ENCODE peak calls at places on chromosomes 6 and 20, in six cellular contexts. V is trophoblast cell, Y is mesendoderm, S is IMR-90, Q is mesenchymal stem cell, B is H1. J is an unnamed sample.

GRCh38 chr20:21513181-21513663 is 642 bp downstream of the NKX2-2 start:
- DNase-seq in V (no peak), Y (peak), S (no peak), Q (no peak), B (no peak), J (no peak)

GRCh38 chr6:79385333-79385732 is 150.9 kb upstream of the HMGN3 start:
- DNase-seq in V (no peak), Y (no peak), S (no peak), Q (no peak), B (no peak), J (no peak)

GRCh38 chr20:17017232-17017631 is 209.6 kb upstream of the PCSK2 start:
- DNase-seq in V (no peak), Y (no peak), S (no peak), Q (no peak), B (no peak), J (no peak)

GRCh38 chr20:57785061-57785460 is 75.2 kb upstream of the PMEPA1 start:
- DNase-seq in V (no peak), Y (no peak), S (no peak), Q (no peak), B (no peak), J (no peak)

GRCh38 chr20:63626424-63627128 is at the start of gene GMEB2:
- DNase-seq in V (peak), Y (no peak), S (no peak), Q (no peak), B (no peak), J (no peak)

GRCh38 chr6:90583179-90583578 is 3.7 kb downstream of the MAP3K7 start:
- DNase-seq in V (no peak), Y (no peak), S (peak), Q (peak), B (no peak), J (no peak)

GRCh38 chr6:54595844-54596243 is 250.7 kb upstream of the FAM83B start:
- DNase-seq in V (no peak), Y (no peak), S (peak), Q (peak), B (no peak), J (no peak)

GRCh38 chr6:96980142-96980541 is 55.6 kb downstream of the KLHL32 start:
- DNase-seq in V (no peak), Y (no peak), S (no peak), Q (no peak), B (no peak), J (no peak)

GRCh38 chr6:139490482-139490881 is 116.0 kb upstream of the CITED2 start:
- DNase-seq in V (no peak), Y (no peak), S (peak), Q (no peak), B (no peak), J (no peak)

GRCh38 chr20:38844963-38845362 is 39.5 kb downstream of the PPP1R16B start:
- DNase-seq in V (no peak), Y (no peak), S (no peak), Q (no peak), B (no peak), J (no peak)

GRCh38 chr6:45411959-45412358 is 34.2 kb upstream of the SUPT3H start:
- DNase-seq in V (no peak), Y (no peak), S (no peak), Q (no peak), B (no peak), J (no peak)

GRCh38 chr6:124551711-124552233 is 410.5 kb upstream of the RNF217 start:
- DNase-seq in V (no peak), Y (no peak), S (no peak), Q (no peak), B (no peak), J (no peak)

GRCh38 chr6:52958546-52959255 is 36.4 kb downstream of the GSTA4 start:
- DNase-seq in V (no peak), Y (peak), S (no peak), Q (no peak), B (no peak), J (no peak)

GRCh38 chr6:135651964-135652755 is 154.6 kb upstream of the AHI1 start:
- DNase-seq in V (no peak), Y (no peak), S (peak), Q (no peak), B (no peak), J (no peak)

GRCh38 chr6:85458184-85458583 is 8.3 kb downstream of the NT5E start:
- DNase-seq in V (no peak), Y (peak), S (no peak), Q (no peak), B (no peak), J (no peak)

GRCh38 chr20:47124235-47124717 is 229.6 kb downstream of the EYA2 start:
- DNase-seq in V (no peak), Y (no peak), S (no peak), Q (no peak), B (no peak), J (no peak)

GRCh38 chr20:46688151-46689081 is 828 bp downstream of the TP53RK start:
- DNase-seq in V (no peak), Y (peak), S (peak), Q (peak), B (no peak), J (no peak)

GRCh38 chr6:106972500-106972899 is 2.0 kb downstream of the CD24 start:
- DNase-seq in V (no peak), Y (peak), S (no peak), Q (peak), B (no peak), J (peak)

GRCh38 chr6:72132425-72132824 is 246.1 kb downstream of the RIMS1 start:
- DNase-seq in V (no peak), Y (no peak), S (no peak), Q (no peak), B (no peak), J (no peak)

GRCh38 chr6:168159503-168159902 is 80.5 kb upstream of the FRMD1 start:
- DNase-seq in V (no peak), Y (no peak), S (no peak), Q (no peak), B (no peak), J (no peak)

GRCh38 chr6:90079555-90080490 is 185.6 kb downstream of the GJA10 start:
- DNase-seq in V (no peak), Y (peak), S (no peak), Q (no peak), B (no peak), J (no peak)

GRCh38 chr6:104784884-104785283 is 74.8 kb downstream of the HACE1 start:
- DNase-seq in V (peak), Y (no peak), S (peak), Q (peak), B (no peak), J (no peak)

GRCh38 chr6:55276745-55277627 is 50.3 kb upstream of the GFRAL start:
- DNase-seq in V (peak), Y (peak), S (peak), Q (peak), B (no peak), J (peak)

GRCh38 chr20:57930328-57930727 is 220.5 kb upstream of the PMEPA1 start:
- DNase-seq in V (no peak), Y (no peak), S (no peak), Q (no peak), B (no peak), J (no peak)

GRCh38 chr20:57991211-57991841 is 237.1 kb downstream of the ANKRD60 start:
- DNase-seq in V (peak), Y (peak), S (no peak), Q (no peak), B (peak), J (no peak)

GRCh38 chr6:6409397-6410030 is 89.1 kb upstream of the F13A1 start:
- DNase-seq in V (no peak), Y (peak), S (no peak), Q (no peak), B (no peak), J (no peak)

GRCh38 chr6:3176562-3177355 is 19.4 kb upstream of the TUBB2A start:
- DNase-seq in V (peak), Y (peak), S (peak), Q (peak), B (no peak), J (no peak)

GRCh38 chr6:90508753-90509152 is 78.1 kb downstream of the MAP3K7 start:
- DNase-seq in V (no peak), Y (peak), S (no peak), Q (no peak), B (no peak), J (no peak)

GRCh38 chr6:97282238-97282725 is 734 bp downstream of the MMS22L start:
- DNase-seq in V (no peak), Y (peak), S (no peak), Q (no peak), B (no peak), J (peak)

GRCh38 chr20:19416627-19417026 is 204.2 kb downstream of the SLC24A3 start:
- DNase-seq in V (no peak), Y (no peak), S (no peak), Q (no peak), B (no peak), J (no peak)

GRCh38 chr6:89122625-89123024 is 4.8 kb upstream of the SRSF12 start:
- DNase-seq in V (no peak), Y (peak), S (peak), Q (peak), B (no peak), J (no peak)

GRCh38 chr6:170193326-170193821 is 97.5 kb downstream of the DLL1 start:
- DNase-seq in V (no peak), Y (no peak), S (no peak), Q (no peak), B (no peak), J (no peak)

GRCh38 chr6:113586413-113586812 is 270.7 kb upstream of the MARCKS start:
- DNase-seq in V (no peak), Y (no peak), S (peak), Q (peak), B (no peak), J (no peak)

DNA sequence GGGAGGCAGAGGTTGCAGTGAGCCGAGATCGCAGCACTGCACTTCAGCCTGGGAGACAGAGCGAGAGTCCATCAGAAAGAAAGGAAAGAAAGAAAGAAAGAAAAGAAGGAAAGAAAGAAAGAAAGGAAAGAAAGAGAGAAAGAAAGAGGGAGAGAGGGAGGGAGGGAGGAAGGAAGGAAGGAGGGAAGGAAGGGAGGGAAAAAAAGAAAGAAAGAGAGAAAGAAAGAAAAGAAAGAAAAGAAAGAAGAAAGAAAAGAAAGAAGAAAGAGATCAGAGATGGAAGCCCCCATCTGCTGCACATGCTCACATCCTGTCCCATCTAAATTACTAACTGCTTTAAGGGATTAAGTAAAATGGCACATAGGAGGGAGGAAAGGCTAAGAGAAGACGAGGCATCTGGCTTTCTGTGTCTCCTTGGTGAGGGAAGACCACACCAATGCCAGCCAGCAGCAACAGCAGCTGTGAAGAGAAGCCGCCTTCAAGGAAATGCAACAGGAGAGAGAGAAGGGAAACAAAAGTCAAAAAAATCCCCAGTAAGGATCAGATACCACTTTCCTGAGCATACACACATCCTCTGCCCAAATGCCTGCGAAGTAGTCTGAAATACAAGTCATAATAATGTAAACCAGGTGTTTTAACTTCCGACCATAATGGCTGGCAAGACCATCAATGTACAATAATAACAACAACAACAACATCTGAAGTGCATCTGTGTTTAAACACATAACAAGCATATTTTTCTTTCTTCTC is 300.2 kb upstream of the JARID2 start:
- DNase-seq in V (no peak), Y (no peak), S (no peak), Q (no peak), B (no peak), J (no peak)
- H2BK5ac ChIP-seq in V (no peak), Y (no peak), S (no peak), Q (no peak), B (no peak), J (no peak)

GRCh38 chr6:37696220-37696840 is 1.4 kb downstream of the MDGA1 start:
- DNase-seq in V (no peak), Y (no peak), S (peak), Q (peak), B (no peak), J (no peak)

GRCh38 chr6:37696841-37697735 is 595 bp downstream of the MDGA1 start:
- DNase-seq in V (no peak), Y (no peak), S (no peak), Q (peak), B (no peak), J (no peak)

GRCh38 chr6:37695273-37695672 is 2.4 kb downstream of the MDGA1 start:
- DNase-seq in V (no peak), Y (no peak), S (no peak), Q (no peak), B (no peak), J (no peak)

GRCh38 chr6:37694259-37694658 is 3.4 kb downstream of the MDGA1 start:
- DNase-seq in V (no peak), Y (no peak), S (no peak), Q (no peak), B (no peak), J (no peak)

GRCh38 chr6:37695857-37696219 is 1.8 kb downstream of the MDGA1 start:
- DNase-seq in V (no peak), Y (no peak), S (peak), Q (peak), B (no peak), J (no peak)
- H3K4me3 ChIP-seq in V (no peak), Y (no peak), S (peak), Q (peak), B (peak), J (peak)

DNA sequence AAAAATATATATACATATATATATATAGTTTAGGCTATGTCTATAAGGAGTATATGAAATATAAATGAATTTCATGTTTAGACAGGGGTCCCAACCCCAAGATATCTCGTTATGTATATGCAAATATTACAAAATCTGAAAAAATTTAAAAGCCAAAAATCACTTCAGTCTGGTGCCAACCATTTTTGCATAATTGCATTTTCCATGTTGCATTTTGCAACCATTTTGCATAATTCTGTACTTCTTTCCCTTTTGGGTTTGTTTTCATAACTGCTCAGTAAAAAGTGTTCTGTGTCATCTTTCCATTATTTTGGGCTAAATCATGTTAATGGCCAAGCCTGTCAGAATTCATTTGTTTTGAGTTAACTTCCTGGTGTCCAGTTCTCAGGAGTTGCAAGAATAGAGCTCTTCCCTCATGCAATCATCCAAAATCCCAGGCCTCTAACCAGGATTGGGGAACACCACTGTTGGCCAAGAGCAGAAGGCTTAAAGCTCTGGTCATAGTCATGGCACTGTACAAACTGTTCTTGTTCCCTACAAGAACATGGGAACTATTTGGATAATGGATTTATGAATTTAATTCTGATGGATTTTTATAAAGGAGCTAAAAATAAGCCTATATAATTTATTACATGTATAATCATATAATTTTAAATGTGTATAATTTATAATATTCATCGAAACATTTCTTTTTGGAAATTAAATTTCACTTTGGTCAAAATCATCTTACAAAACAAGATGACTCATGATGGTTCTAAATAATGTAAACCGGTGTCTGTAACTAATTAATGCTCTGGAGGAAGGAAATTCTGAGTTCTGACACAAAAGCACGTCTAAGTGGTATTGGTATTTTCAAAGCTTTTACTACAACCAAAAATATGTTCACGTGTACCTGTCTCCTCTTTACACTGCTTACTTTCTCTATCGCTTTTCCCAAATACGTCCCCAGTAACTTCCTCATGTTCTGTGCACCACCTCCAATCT is 133.8 kb downstream of the MTHFD1L start:
- DNase-seq in V (no peak), Y (no peak), S (no peak), Q (peak), B (no peak), J (no peak)
- H2BK5ac ChIP-seq in V (no peak), Y (no peak), S (no peak), Q (no peak), B (no peak), J (no peak)

GRCh38 chr6:25405442-25405841 is 126.3 kb downstream of the CARMIL1 start:
- DNase-seq in V (no peak), Y (no peak), S (no peak), Q (no peak), B (no peak), J (no peak)
- H3K4me3 ChIP-seq in V (no peak), Y (no peak), S (no peak), Q (peak), B (no peak), J (no peak)

DNA sequence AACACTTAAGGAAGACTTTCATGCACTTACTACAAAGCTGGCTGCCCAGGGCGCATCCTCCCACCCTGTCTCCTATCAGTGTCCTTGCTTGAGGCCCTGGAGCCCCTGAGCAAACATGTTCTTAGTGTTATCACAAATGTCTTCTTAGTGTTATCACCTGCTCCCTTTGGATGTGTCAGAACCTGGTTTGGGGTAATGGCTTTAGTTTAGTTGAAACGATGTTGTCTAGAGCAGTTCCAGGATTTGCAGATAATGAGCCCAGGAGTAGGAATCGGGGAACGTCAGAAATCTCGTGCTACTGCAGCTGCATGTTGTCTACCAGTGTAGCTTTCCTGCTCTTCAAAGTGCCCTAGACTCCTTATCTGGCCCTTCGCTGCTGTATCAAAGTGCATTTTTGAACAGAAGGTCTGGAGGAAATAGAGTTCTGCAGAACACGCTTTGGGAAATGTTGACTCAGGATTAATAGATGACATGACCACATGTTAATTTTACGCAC is 69.6 kb downstream of the PHACTR2 start:
- DNase-seq in V (no peak), Y (peak), S (no peak), Q (no peak), B (no peak), J (no peak)
- H2BK5ac ChIP-seq in V (no peak), Y (no peak), S (peak), Q (no peak), B (peak), J (no peak)

GRCh38 chr6:33586108-33586640 is 6.1 kb upstream of the BAK1 start:
- DNase-seq in V (no peak), Y (no peak), S (no peak), Q (no peak), B (no peak), J (no peak)
- H3K4me3 ChIP-seq in V (no peak), Y (no peak), S (no peak), Q (no peak), B (no peak), J (no peak)

GRCh38 chr6:92701425-92702096 is 717.8 kb downstream of the EPHA7 start:
- DNase-seq in V (no peak), Y (no peak), S (no peak), Q (no peak), B (no peak), J (no peak)
- H2BK5ac ChIP-seq in V (no peak), Y (no peak), S (no peak), Q (no peak), B (no peak), J (no peak)

GRCh38 chr6:29827579-29828470 is at the start of gene HLA-G:
- DNase-seq in V (peak), Y (no peak), S (no peak), Q (no peak), B (no peak), J (no peak)
- H3K4me3 ChIP-seq in V (no peak), Y (peak), S (no peak), Q (peak), B (peak), J (no peak)

J was measured in neuronal stem cell.